ENCODE peak calls at places on chromosomes 3 and 15, in four cellular contexts. Z is HL-60, X is fibroblast of mammary gland, Y is IMR-90. U is an unnamed sample.

GRCh38 chr15:62483817-62484216 is 318.7 kb upstream of the C2CD4B start:
- DNase-seq in Z (no peak), X (peak; percentile 72), Y (peak; percentile 21), U (peak; percentile 57)

GRCh38 chr15:55907797-55908196 is 85.6 kb downstream of the NEDD4 start:
- DNase-seq in Z (no peak), X (peak; percentile 98), Y (peak; percentile 99), U (peak; percentile 97)

GRCh38 chr3:78610462-78611125 is 1157.2 kb downstream of the ROBO1 start:
- DNase-seq in Z (no peak), X (peak; percentile 22), Y (no peak), U (peak; percentile 38)

GRCh38 chr3:150365132-150365604 is 42.9 kb upstream of the TSC22D2 start:
- DNase-seq in Z (no peak), X (peak; percentile 91), Y (peak; percentile 84), U (no peak)

GRCh38 chr15:73630796-73631471 is 2.3 kb downstream of the NPTN start:
- DNase-seq in Z (no peak), X (no peak), Y (no peak), U (peak; percentile 33)

GRCh38 chr15:73632670-73633058 is 525 bp downstream of the NPTN start:
- DNase-seq in Z (no peak), X (no peak), Y (no peak), U (peak; percentile 54)

GRCh38 chr3:133256787-133257483 is 142.9 kb upstream of the BFSP2 start:
- DNase-seq in Z (no peak), X (no peak), Y (no peak), U (no peak)

GRCh38 chr3:62835594-62836236 is 39.5 kb downstream of the CADPS start:
- DNase-seq in Z (no peak), X (peak; percentile 17), Y (no peak), U (peak; percentile 1)

GRCh38 chr3:195226900-195227447 is 44.0 kb downstream of the XXYLT1 start:
- DNase-seq in Z (no peak), X (no peak), Y (peak; percentile 32), U (no peak)

GRCh38 chr3:171333784-171334464 is 126.3 kb downstream of the TNIK start:
- DNase-seq in Z (no peak), X (no peak), Y (no peak), U (no peak)

GRCh38 chr3:165389653-165390052 is 193.5 kb upstream of the SLITRK3 start:
- DNase-seq in Z (no peak), X (no peak), Y (no peak), U (no peak)

GRCh38 chr3:195895900-195896360 is 12.4 kb downstream of the TNK2 start:
- DNase-seq in Z (peak; percentile 71), X (no peak), Y (no peak), U (peak; percentile 75)

GRCh38 chr3:34212175-34212574 is 413.7 kb downstream of the PDCD6IP start:
- DNase-seq in Z (no peak), X (peak; percentile 6), Y (no peak), U (peak; percentile 45)

GRCh38 chr15:58551764-58552504 is 120.1 kb downstream of the LIPC start:
- DNase-seq in Z (no peak), X (peak; percentile 98), Y (peak; percentile 96), U (peak; percentile 94)

GRCh38 chr3:130772124-130772523 is 25.5 kb upstream of the PIK3R4 start:
- DNase-seq in Z (no peak), X (no peak), Y (no peak), U (no peak)

GRCh38 chr3:50630394-50630793 is 13.4 kb downstream of the MAPKAPK3 start:
- DNase-seq in Z (no peak), X (no peak), Y (no peak), U (no peak)

GRCh38 chr15:38680780-38681179 is 116.2 kb upstream of the RASGRP1 start:
- DNase-seq in Z (no peak), X (no peak), Y (no peak), U (no peak)

GRCh38 chr3:170023165-170023564 is 14.6 kb upstream of the GPR160 start:
- DNase-seq in Z (no peak), X (no peak), Y (no peak), U (no peak)

GRCh38 chr3:8488436-8488835 is 13.2 kb upstream of the LMCD1 start:
- DNase-seq in Z (no peak), X (peak; percentile 90), Y (no peak), U (no peak)

GRCh38 chr3:126259411-126260391 is 79.3 kb upstream of the ALDH1L1 start:
- DNase-seq in Z (peak; percentile 61), X (peak; percentile 35), Y (peak; percentile 10), U (peak; percentile 33)

GRCh38 chr15:28260722-28261121 is 61.3 kb downstream of the HERC2 start:
- DNase-seq in Z (no peak), X (peak; percentile 3), Y (no peak), U (no peak)

GRCh38 chr15:55799287-55800212 is 56.6 kb upstream of the PRTG start:
- DNase-seq in Z (no peak), X (peak; percentile 66), Y (peak; percentile 52), U (peak; percentile 76)

GRCh38 chr3:134079761-134080160 is 50.0 kb upstream of the SLCO2A1 start:
- DNase-seq in Z (no peak), X (no peak), Y (no peak), U (no peak)

GRCh38 chr15:69088300-69088965 is 72.0 kb upstream of the GLCE start:
- DNase-seq in Z (no peak), X (no peak), Y (no peak), U (no peak)

GRCh38 chr15:91520848-91521247 is 332.7 kb upstream of the SLCO3A1 start:
- DNase-seq in Z (no peak), X (peak; percentile 17), Y (peak; percentile 86), U (no peak)

GRCh38 chr3:45790611-45791010 is 5.7 kb downstream of the SLC6A20 start:
- DNase-seq in Z (no peak), X (no peak), Y (no peak), U (no peak)

GRCh38 chr3:36700537-36701248 is 63.7 kb downstream of the DCLK3 start:
- DNase-seq in Z (no peak), X (peak; percentile 80), Y (peak; percentile 85), U (peak; percentile 88)

GRCh38 chr15:25643120-25643519 is 204.3 kb upstream of the UBE3A start:
- DNase-seq in Z (no peak), X (no peak), Y (no peak), U (no peak)

GRCh38 chr15:47422901-47423300 is 294.4 kb upstream of the SEMA6D start:
- DNase-seq in Z (no peak), X (peak; percentile 43), Y (peak; percentile 42), U (peak; percentile 53)

GRCh38 chr15:69504352-69505040 is 51.9 kb downstream of the RPLP1 start:
- DNase-seq in Z (no peak), X (no peak), Y (no peak), U (no peak)

GRCh38 chr3:54343495-54343894 is 221.1 kb downstream of the CACNA2D3 start:
- DNase-seq in Z (no peak), X (no peak), Y (no peak), U (no peak)

GRCh38 chr15:94246016-94246415 is 14.7 kb downstream of the MCTP2 start:
- DNase-seq in Z (no peak), X (no peak), Y (no peak), U (no peak)

GRCh38 chr3:172832983-172833382 is 82.5 kb downstream of the ECT2 start:
- DNase-seq in Z (no peak), X (no peak), Y (no peak), U (no peak)

DNA sequence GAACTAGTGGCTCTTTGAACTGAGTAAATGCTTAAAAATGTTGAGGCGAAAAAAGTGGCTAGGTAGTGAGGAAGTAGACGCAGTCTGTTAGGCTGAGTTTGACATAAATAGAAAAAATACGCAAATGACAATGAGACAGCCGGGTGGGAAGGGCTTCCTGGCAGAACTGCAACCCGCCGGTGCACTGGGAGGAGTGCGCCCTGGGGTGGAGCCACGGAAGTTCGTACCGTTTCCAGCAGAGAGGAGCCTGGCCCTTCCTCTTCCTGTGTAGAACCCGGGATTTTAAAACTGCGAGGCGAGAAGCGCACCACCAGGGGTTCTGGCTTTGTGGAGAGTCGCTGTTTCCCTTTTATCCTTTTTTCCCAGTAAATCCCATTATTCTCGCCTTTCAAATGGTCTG is 602.6 kb downstream of the PYDC2 start:
- DNase-seq in Z (no peak), X (peak; percentile 16), Y (peak; percentile 27), U (no peak)
- H3K4me3 ChIP-seq in Z (no peak overlapping the region), X (no peak overlapping the region), Y (peak overlapping the region; percentile 27), U (no peak overlapping the region)

DNA sequence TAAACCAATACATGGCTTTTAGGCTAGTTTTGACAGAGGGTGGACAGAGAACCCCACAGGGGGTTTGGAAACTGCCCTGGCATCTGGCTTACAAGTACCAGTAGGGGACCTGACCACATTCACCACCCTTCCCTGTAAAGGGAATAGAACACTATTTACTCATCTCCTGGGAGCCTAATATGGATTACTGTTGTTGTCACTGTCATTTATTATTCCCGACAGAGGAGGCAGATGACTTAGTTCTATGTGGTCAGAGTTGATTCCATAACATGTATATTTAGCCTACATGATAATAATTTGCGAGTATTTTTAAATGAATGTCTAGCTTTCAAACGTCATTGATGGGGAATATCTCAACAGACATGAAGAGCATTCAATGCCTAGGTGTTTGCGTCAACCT is 15.9 kb downstream of the ZBTB38 start:
- DNase-seq in Z (no peak), X (peak; percentile 62), Y (peak; percentile 70), U (peak; percentile 57)
- H3K4me3 ChIP-seq in Z (no peak overlapping the region), X (no peak overlapping the region), Y (peak overlapping the region; percentile 44), U (peak overlapping the region; percentile 81)

GRCh38 chr3:48739955-48740823 is 23.2 kb upstream of the IP6K2 start:
- DNase-seq in Z (no peak), X (peak; percentile 79), Y (peak; percentile 75), U (peak; percentile 92)
- H3K4me3 ChIP-seq in Z (no peak overlapping the region), X (no peak overlapping the region), Y (no peak overlapping the region), U (peak overlapping the region; percentile 59)

GRCh38 chr3:9915252-9916141 is 1.4 kb upstream of the IL17RC start:
- DNase-seq in Z (peak; percentile 84), X (peak; percentile 65), Y (peak; percentile 52), U (peak; percentile 82)
- H3K4me3 ChIP-seq in Z (peak overlapping the region; percentile 38), X (peak overlapping the region; percentile 63), Y (peak overlapping the region; percentile 46), U (peak overlapping the region; percentile 81)

GRCh38 chr3:30672959-30673358 is 66.6 kb downstream of the TGFBR2 start:
- DNase-seq in Z (no peak), X (peak; percentile 56), Y (peak; percentile 14), U (no peak)

GRCh38 chr3:30673425-30674341 is 67.3 kb downstream of the TGFBR2 start:
- DNase-seq in Z (no peak), X (no peak), Y (no peak), U (peak; percentile 47)

GRCh38 chr3:30671527-30672286 is 65.3 kb downstream of the TGFBR2 start:
- DNase-seq in Z (no peak), X (no peak), Y (no peak), U (no peak)

GRCh38 chr3:30670292-30670691 is 63.9 kb downstream of the TGFBR2 start:
- DNase-seq in Z (no peak), X (no peak), Y (no peak), U (no peak)

DNA sequence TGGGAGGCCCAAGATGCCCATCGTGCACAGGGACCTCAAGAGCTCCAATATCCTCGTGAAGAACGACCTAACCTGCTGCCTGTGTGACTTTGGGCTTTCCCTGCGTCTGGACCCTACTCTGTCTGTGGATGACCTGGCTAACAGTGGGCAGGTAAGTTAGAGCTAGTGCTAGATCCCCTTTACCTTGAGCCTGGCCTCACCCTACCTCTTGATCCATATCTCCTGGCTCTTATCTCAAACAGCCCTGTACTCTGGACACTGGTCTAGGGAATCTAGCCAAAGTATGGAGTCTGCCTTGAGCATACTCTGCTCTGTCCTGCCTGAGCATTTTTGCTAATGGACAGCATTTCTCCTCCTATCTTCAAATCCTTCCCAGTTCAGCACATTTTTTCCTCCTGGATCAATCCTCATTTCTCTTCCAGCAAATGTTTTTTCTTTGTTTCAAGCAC is 65.9 kb downstream of the TGFBR2 start:
- DNase-seq in Z (no peak), X (no peak), Y (no peak), U (no peak)
- H3K4me3 ChIP-seq in Z (no peak overlapping the region), X (no peak overlapping the region), Y (no peak overlapping the region), U (no peak overlapping the region)